ENCODE peak calls at places on chromosomes 11 and 22, in four cellular contexts. Y is HepG2, L is SK-N-SH, P is K562. S is an unnamed sample.

GRCh38 chr11:65967329-65967934 is 5.9 kb downstream of the SART1 start:
- DNase-seq in L (no peak), Y (no peak), P (no peak), S (no peak)

GRCh38 chr11:76644591-76644990 is 26.0 kb downstream of the LRRC32 start:
- DNase-seq in Y (no peak), P (no peak), L (no peak), S (no peak)

GRCh38 chr11:131408011-131408640 is 37.7 kb downstream of the NTM start:
- DNase-seq in L (peak), Y (peak), P (peak), S (no peak)

GRCh38 chr22:42369250-42370041 is 62.8 kb downstream of the NFAM1 start:
- DNase-seq in Y (peak), L (peak), P (peak), S (peak)

GRCh38 chr11:11845066-11845465 is 3.3 kb downstream of the USP47 start:
- DNase-seq in Y (no peak), L (no peak), P (peak), S (no peak)

GRCh38 chr11:122874991-122875390 is 7.6 kb upstream of the JHY start:
- DNase-seq in P (no peak), L (no peak), Y (no peak), S (peak)

GRCh38 chr11:116136987-116137674 is 632.9 kb upstream of the CADM1 start:
- DNase-seq in L (no peak), P (no peak), Y (no peak), S (no peak)

GRCh38 chr11:30392221-30392784 is 69.4 kb downstream of the ARL14EP start:
- DNase-seq in L (no peak), Y (no peak), P (no peak), S (no peak)

GRCh38 chr11:34564807-34565241 is 51.2 kb upstream of the ELF5 start:
- DNase-seq in Y (peak), L (no peak), P (no peak), S (no peak)

GRCh38 chr11:27456802-27457329 is 15.7 kb downstream of the LGR4 start:
- DNase-seq in L (no peak), Y (no peak), P (no peak), S (no peak)

GRCh38 chr11:91257593-91258170 is 966.9 kb upstream of the FAT3 start:
- DNase-seq in P (no peak), L (no peak), Y (no peak), S (no peak)

GRCh38 chr11:1782831-1783724 is 19.4 kb upstream of the CTSD start:
- DNase-seq in Y (no peak), P (peak), L (peak), S (no peak)

GRCh38 chr22:41862530-41863266 is 29.8 kb downstream of the SREBF2 start:
- DNase-seq in Y (no peak), P (no peak), L (no peak), S (peak)

GRCh38 chr11:31770011-31770410 is 41.1 kb downstream of the PAX6 start:
- DNase-seq in P (no peak), Y (no peak), L (no peak), S (no peak)

GRCh38 chr11:31767066-31767465 is 44.1 kb downstream of the PAX6 start:
- DNase-seq in Y (no peak), P (no peak), L (no peak), S (no peak)

GRCh38 chr11:31767665-31768064 is 43.5 kb downstream of the PAX6 start:
- DNase-seq in Y (no peak), P (no peak), L (no peak), S (no peak)

GRCh38 chr11:31769241-31769640 is 41.9 kb downstream of the PAX6 start:
- DNase-seq in L (no peak), P (no peak), Y (no peak), S (no peak)

GRCh38 chr11:31768744-31769143 is 42.4 kb downstream of the PAX6 start:
- DNase-seq in P (no peak), L (no peak), Y (no peak), S (no peak)
- TF ChIP-seq NFIC in P (no peak), L (no peak), Y (no peak), S (no peak)

GRCh38 chr22:28051787-28052356 is 132.8 kb upstream of the PITPNB start:
- DNase-seq in P (peak), L (peak), Y (peak), S (no peak)
- TF ChIP-seq FOXM1 in P (no peak), L (no peak), Y (no peak), S (no peak)

DNA sequence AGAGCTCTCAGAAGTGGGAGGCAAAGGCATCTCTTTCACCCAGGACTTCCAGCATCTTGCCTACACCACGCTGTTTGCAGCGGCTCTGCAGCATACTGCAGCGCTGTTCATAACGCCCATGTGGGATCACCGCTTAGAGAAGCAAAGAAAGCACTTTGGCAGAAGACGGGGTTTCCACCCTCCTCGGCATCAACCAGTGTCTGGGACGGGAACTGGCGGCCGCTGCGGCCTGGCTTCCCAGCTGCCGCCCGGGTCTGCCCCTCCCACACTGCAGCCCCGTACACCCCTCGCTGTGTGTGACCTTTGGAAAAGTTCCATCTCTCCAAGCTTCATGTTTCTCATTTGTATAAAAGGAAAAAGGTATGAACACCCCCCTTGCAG is 542 bp upstream of the TIRAP start:
- DNase-seq in P (no peak), Y (peak), L (peak), S (no peak)
- TF ChIP-seq NFIC in P (no peak), Y (no peak), L (no peak), S (no peak)

GRCh38 chr22:36966851-36967535 is 52.3 kb downstream of the TST start:
- DNase-seq in Y (no peak), P (no peak), L (no peak), S (no peak)
- TF ChIP-seq FOXM1 in Y (no peak), P (no peak), L (no peak), S (no peak)

GRCh38 chr22:37968452-37969251 is 15.2 kb downstream of the POLR2F start:
- DNase-seq in Y (peak), P (no peak), L (no peak), S (no peak)

GRCh38 chr22:37972527-37972926 is 11.8 kb downstream of the SOX10 start:
- DNase-seq in L (no peak), P (no peak), Y (no peak), S (no peak)

GRCh38 chr22:37973271-37974170 is 10.8 kb downstream of the SOX10 start:
- DNase-seq in P (no peak), Y (no peak), L (no peak), S (no peak)

GRCh38 chr22:37971475-37972434 is 12.6 kb downstream of the SOX10 start:
- DNase-seq in P (no peak), Y (no peak), L (no peak), S (no peak)

GRCh38 chr22:37970864-37971263 is 13.5 kb downstream of the SOX10 start:
- DNase-seq in L (no peak), Y (no peak), P (no peak), S (no peak)
- TF ChIP-seq NFIC in L (no peak), Y (no peak), P (no peak), S (no peak)

GRCh38 chr22:35600466-35600865 is 16.7 kb downstream of the MB start:
- DNase-seq in P (no peak), L (no peak), Y (no peak), S (no peak)

GRCh38 chr22:35604671-35605457 is 12.3 kb downstream of the MB start:
- DNase-seq in P (peak), L (peak), Y (no peak), S (no peak)

GRCh38 chr22:35601013-35601580 is 16.0 kb downstream of the MB start:
- DNase-seq in L (no peak), P (no peak), Y (no peak), S (no peak)

GRCh38 chr22:35599364-35599763 is 17.8 kb downstream of the MB start:
- DNase-seq in Y (no peak), L (no peak), P (no peak), S (no peak)

GRCh38 chr22:35601743-35602633 is 15.1 kb downstream of the MB start:
- DNase-seq in P (no peak), L (no peak), Y (no peak), S (no peak)
- TF ChIP-seq FOXM1 in P (no peak), L (no peak), Y (no peak), S (no peak)

DNA sequence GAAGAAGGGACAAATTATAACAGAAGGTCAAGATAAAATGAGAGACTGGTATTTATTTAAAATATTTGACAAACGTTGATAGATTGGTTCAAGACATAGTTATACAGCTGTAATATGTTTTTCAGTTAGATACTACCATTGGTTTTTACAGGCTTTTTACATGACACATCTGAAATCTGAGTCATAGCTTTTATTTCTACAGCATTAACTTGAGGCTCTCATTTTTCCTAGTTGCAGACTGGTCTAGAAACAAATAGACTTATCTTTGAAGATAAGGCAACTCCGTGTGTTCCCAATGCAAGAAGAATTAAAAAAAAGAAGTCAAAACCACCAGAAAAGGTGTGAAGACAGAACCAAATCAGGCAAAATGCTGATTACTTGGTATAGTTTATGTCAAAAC is 31.3 kb downstream of the CEP57 start:
- DNase-seq in P (no peak), Y (no peak), L (no peak), S (no peak)
- TF ChIP-seq NFIC in P (no peak), Y (no peak), L (no peak), S (no peak)

GRCh38 chr11:69287968-69288882 is 5.7 kb upstream of the MYEOV start:
- DNase-seq in Y (peak), L (no peak), P (peak), S (no peak)
- TF ChIP-seq FOXM1 in Y (no peak), L (no peak), P (no peak), S (no peak)

GRCh38 chr22:29820941-29821789 is 16.9 kb downstream of the ASCC2 start:
- DNase-seq in Y (peak), L (peak), P (peak), S (peak)
- TF ChIP-seq NFIC in Y (peak), L (peak), P (peak), S (peak)

GRCh38 chr22:46050916-46051614 is 74.1 kb upstream of the WNT7B start:
- DNase-seq in Y (no peak), P (no peak), L (no peak), S (no peak)
- TF ChIP-seq FOXM1 in Y (no peak), P (no peak), L (no peak), S (no peak)